ENCODE peak calls at places on chromosomes 2 and 18, in five cellular contexts. B is SW 1271; K is uterus; I is hippocampal formation; G is CD8-positive, alpha-beta T cell. M is an unnamed sample.
A peak's percentile ranks its signal among the peaks of the same experiment; 100 is the strongest.

GRCh38 chr2:10228611-10229365 is 73.9 kb upstream of the HPCAL1 start:
- DNase-seq in B (no peak), K (peak; percentile 11), I (no peak), G (no peak), M (no peak)

GRCh38 chr2:40384714-40385113 is 67.2 kb downstream of the SLC8A1 start:
- DNase-seq in B (no peak), K (no peak), I (no peak), G (no peak), M (no peak)

GRCh38 chr2:96107883-96108551 is 8.4 kb downstream of the ADRA2B start:
- DNase-seq in B (no peak), K (no peak), I (no peak), G (no peak), M (no peak)

GRCh38 chr2:99101697-99102096 is 39.8 kb upstream of the C2orf15 start:
- DNase-seq in B (no peak), K (no peak), I (peak; percentile 23), G (no peak), M (no peak)

GRCh38 chr2:237674731-237675276 is 47.4 kb downstream of the LRRFIP1 start:
- DNase-seq in B (peak; percentile 60), K (peak; percentile 84), I (no peak), G (peak; percentile 85), M (peak; percentile 70)

GRCh38 chr18:57353940-57354461 is 1.6 kb downstream of the ST8SIA3 start:
- DNase-seq in B (no peak), K (no peak), I (no peak), G (no peak), M (peak; percentile 55)

GRCh38 chr2:40101076-40101688 is 322.1 kb upstream of the THUMPD2 start:
- DNase-seq in B (no peak), K (no peak), I (no peak), G (no peak), M (no peak)

GRCh38 chr2:187719510-187719909 is 165.3 kb upstream of the TFPI start:
- DNase-seq in B (no peak), K (no peak), I (no peak), G (no peak), M (no peak)

GRCh38 chr2:218129756-218130155 is 3.9 kb downstream of the CXCR2 start:
- DNase-seq in B (no peak), K (no peak), I (no peak), G (no peak), M (peak; percentile 37)

GRCh38 chr18:46408334-46408987 is 248.6 kb downstream of the LOXHD1 start:
- DNase-seq in B (no peak), K (no peak), I (no peak), G (no peak), M (no peak)

GRCh38 chr2:104969564-104969963 is 68.3 kb upstream of the MRPS9 start:
- DNase-seq in B (no peak), K (no peak), I (no peak), G (no peak), M (no peak)

GRCh38 chr2:119692310-119692709 is 13.3 kb downstream of the TMEM177 start:
- DNase-seq in B (no peak), K (no peak), I (no peak), G (no peak), M (no peak)

GRCh38 chr2:60353863-60354262 is 199.6 kb downstream of the BCL11A start:
- DNase-seq in B (no peak), K (no peak), I (no peak), G (no peak), M (no peak)

GRCh38 chr2:148675708-148676107 is 31.2 kb downstream of the EPC2 start:
- DNase-seq in B (no peak), K (no peak), I (no peak), G (no peak), M (no peak)

M was measured in adrenal gland.